ENCODE peak calls at places on chromosomes 1 and 21, in nine cellular contexts. One of them, this sample, is unnamed.

GRCh38 chr1:5745776-5746610 is 246.2 kb downstream of the NPHP4 start:
- DNase-seq in mammary epithelial cell: peak
- DNase-seq in cardiac muscle cell: peak
- DNase-seq in body of pancreas: peak
- DNase-seq in heart left ventricle: peak
- DNase-seq in right atrium auricular region: peak
- DNase-seq in GM23338: peak
- DNase-seq in upper lobe of right lung: peak
- DNase-seq in choroid plexus epithelial cell: peak
- DNase-seq in this sample: no peak

GRCh38 chr1:230232352-230232751 is 165.3 kb downstream of the GALNT2 start:
- DNase-seq in mammary epithelial cell: no peak
- DNase-seq in cardiac muscle cell: peak
- DNase-seq in body of pancreas: no peak
- DNase-seq in heart left ventricle: no peak
- DNase-seq in right atrium auricular region: peak
- DNase-seq in GM23338: peak
- DNase-seq in upper lobe of right lung: no peak
- DNase-seq in choroid plexus epithelial cell: peak
- DNase-seq in this sample: no peak

GRCh38 chr1:70038025-70038424 is 167.4 kb downstream of the LRRC40 start:
- DNase-seq in mammary epithelial cell: peak
- DNase-seq in cardiac muscle cell: peak
- DNase-seq in body of pancreas: no peak
- DNase-seq in heart left ventricle: no peak
- DNase-seq in right atrium auricular region: no peak
- DNase-seq in GM23338: no peak
- DNase-seq in upper lobe of right lung: no peak
- DNase-seq in choroid plexus epithelial cell: peak
- DNase-seq in this sample: no peak

GRCh38 chr1:162381383-162381782 is at the start of gene C1orf226:
- DNase-seq in mammary epithelial cell: peak
- DNase-seq in cardiac muscle cell: no peak
- DNase-seq in body of pancreas: no peak
- DNase-seq in heart left ventricle: no peak
- DNase-seq in right atrium auricular region: no peak
- DNase-seq in GM23338: no peak
- DNase-seq in upper lobe of right lung: no peak
- DNase-seq in choroid plexus epithelial cell: no peak
- DNase-seq in this sample: no peak

GRCh38 chr1:232764458-232765231 is 40.6 kb upstream of the MAP10 start:
- DNase-seq in mammary epithelial cell: no peak
- DNase-seq in cardiac muscle cell: no peak
- DNase-seq in body of pancreas: peak
- DNase-seq in heart left ventricle: no peak
- DNase-seq in right atrium auricular region: no peak
- DNase-seq in GM23338: no peak
- DNase-seq in upper lobe of right lung: no peak
- DNase-seq in choroid plexus epithelial cell: no peak
- DNase-seq in this sample: peak

GRCh38 chr1:167763525-167764220 is 41.9 kb downstream of the MPZL1 start:
- DNase-seq in mammary epithelial cell: peak
- DNase-seq in cardiac muscle cell: peak
- DNase-seq in body of pancreas: no peak
- DNase-seq in heart left ventricle: no peak
- DNase-seq in right atrium auricular region: no peak
- DNase-seq in GM23338: no peak
- DNase-seq in upper lobe of right lung: no peak
- DNase-seq in choroid plexus epithelial cell: no peak
- DNase-seq in this sample: no peak

GRCh38 chr1:205827623-205828022 is 14.6 kb upstream of the SLC41A1 start:
- DNase-seq in mammary epithelial cell: no peak
- DNase-seq in cardiac muscle cell: no peak
- DNase-seq in body of pancreas: no peak
- DNase-seq in heart left ventricle: no peak
- DNase-seq in right atrium auricular region: no peak
- DNase-seq in GM23338: peak
- DNase-seq in upper lobe of right lung: no peak
- DNase-seq in choroid plexus epithelial cell: no peak
- DNase-seq in this sample: peak

GRCh38 chr1:172704003-172704402 is 45.1 kb downstream of the FASLG start:
- DNase-seq in mammary epithelial cell: no peak
- DNase-seq in cardiac muscle cell: no peak
- DNase-seq in body of pancreas: no peak
- DNase-seq in heart left ventricle: no peak
- DNase-seq in right atrium auricular region: no peak
- DNase-seq in GM23338: no peak
- DNase-seq in upper lobe of right lung: no peak
- DNase-seq in choroid plexus epithelial cell: no peak
- DNase-seq in this sample: no peak

GRCh38 chr1:70546726-70547125 is 135.7 kb downstream of the CTH start:
- DNase-seq in mammary epithelial cell: no peak
- DNase-seq in cardiac muscle cell: no peak
- DNase-seq in body of pancreas: no peak
- DNase-seq in heart left ventricle: no peak
- DNase-seq in right atrium auricular region: no peak
- DNase-seq in GM23338: no peak
- DNase-seq in upper lobe of right lung: no peak
- DNase-seq in choroid plexus epithelial cell: no peak
- DNase-seq in this sample: no peak

GRCh38 chr1:20483098-20483832 is 2.7 kb downstream of the CAMK2N1 start:
- DNase-seq in mammary epithelial cell: peak
- DNase-seq in cardiac muscle cell: no peak
- DNase-seq in body of pancreas: no peak
- DNase-seq in heart left ventricle: no peak
- DNase-seq in right atrium auricular region: no peak
- DNase-seq in GM23338: no peak
- DNase-seq in upper lobe of right lung: no peak
- DNase-seq in choroid plexus epithelial cell: no peak
- DNase-seq in this sample: no peak

GRCh38 chr1:9316080-9316444 is 23.4 kb downstream of the SPSB1 start:
- DNase-seq in mammary epithelial cell: no peak
- DNase-seq in cardiac muscle cell: no peak
- DNase-seq in body of pancreas: no peak
- DNase-seq in heart left ventricle: no peak
- DNase-seq in right atrium auricular region: no peak
- DNase-seq in GM23338: no peak
- DNase-seq in upper lobe of right lung: no peak
- DNase-seq in choroid plexus epithelial cell: peak
- DNase-seq in this sample: no peak

GRCh38 chr1:155064109-155064812 is 721 bp downstream of the EFNA4 start:
- DNase-seq in mammary epithelial cell: no peak
- DNase-seq in cardiac muscle cell: no peak
- DNase-seq in body of pancreas: peak
- DNase-seq in heart left ventricle: no peak
- DNase-seq in right atrium auricular region: no peak
- DNase-seq in GM23338: peak
- DNase-seq in upper lobe of right lung: no peak
- DNase-seq in choroid plexus epithelial cell: peak
- DNase-seq in this sample: peak

GRCh38 chr1:154807048-154807591 is 63.0 kb downstream of the KCNN3 start:
- DNase-seq in mammary epithelial cell: no peak
- DNase-seq in cardiac muscle cell: no peak
- DNase-seq in body of pancreas: no peak
- DNase-seq in heart left ventricle: no peak
- DNase-seq in right atrium auricular region: no peak
- DNase-seq in GM23338: no peak
- DNase-seq in upper lobe of right lung: no peak
- DNase-seq in choroid plexus epithelial cell: no peak
- DNase-seq in this sample: no peak

GRCh38 chr1:20358761-20359263 is 68.1 kb downstream of the VWA5B1 start:
- DNase-seq in mammary epithelial cell: peak
- DNase-seq in cardiac muscle cell: peak
- DNase-seq in body of pancreas: peak
- DNase-seq in heart left ventricle: peak
- DNase-seq in right atrium auricular region: no peak
- DNase-seq in GM23338: no peak
- DNase-seq in upper lobe of right lung: peak
- DNase-seq in choroid plexus epithelial cell: peak
- DNase-seq in this sample: peak

GRCh38 chr1:28417441-28418277 is 48.1 kb downstream of the PHACTR4 start:
- DNase-seq in mammary epithelial cell: peak
- DNase-seq in cardiac muscle cell: peak
- DNase-seq in body of pancreas: peak
- DNase-seq in heart left ventricle: no peak
- DNase-seq in right atrium auricular region: no peak
- DNase-seq in GM23338: no peak
- DNase-seq in upper lobe of right lung: no peak
- DNase-seq in choroid plexus epithelial cell: peak
- DNase-seq in this sample: peak

GRCh38 chr1:36771678-36772284 is 262.5 kb downstream of the GRIK3 start:
- DNase-seq in mammary epithelial cell: no peak
- DNase-seq in cardiac muscle cell: no peak
- DNase-seq in body of pancreas: no peak
- DNase-seq in heart left ventricle: no peak
- DNase-seq in right atrium auricular region: no peak
- DNase-seq in GM23338: peak
- DNase-seq in upper lobe of right lung: peak
- DNase-seq in choroid plexus epithelial cell: no peak
- DNase-seq in this sample: peak

GRCh38 chr1:243974451-243975292 is 76.4 kb upstream of the ZBTB18 start:
- DNase-seq in mammary epithelial cell: no peak
- DNase-seq in cardiac muscle cell: peak
- DNase-seq in body of pancreas: no peak
- DNase-seq in heart left ventricle: no peak
- DNase-seq in right atrium auricular region: no peak
- DNase-seq in GM23338: peak
- DNase-seq in upper lobe of right lung: no peak
- DNase-seq in choroid plexus epithelial cell: peak
- DNase-seq in this sample: no peak

GRCh38 chr1:223490256-223490655 is 97.0 kb downstream of the CCDC185 start:
- DNase-seq in mammary epithelial cell: no peak
- DNase-seq in cardiac muscle cell: no peak
- DNase-seq in body of pancreas: no peak
- DNase-seq in heart left ventricle: no peak
- DNase-seq in right atrium auricular region: no peak
- DNase-seq in GM23338: no peak
- DNase-seq in upper lobe of right lung: no peak
- DNase-seq in choroid plexus epithelial cell: no peak
- DNase-seq in this sample: no peak

GRCh38 chr1:223494926-223495645 is 101.9 kb downstream of the CCDC185 start:
- DNase-seq in mammary epithelial cell: no peak
- DNase-seq in cardiac muscle cell: no peak
- DNase-seq in body of pancreas: no peak
- DNase-seq in heart left ventricle: no peak
- DNase-seq in right atrium auricular region: no peak
- DNase-seq in GM23338: no peak
- DNase-seq in upper lobe of right lung: no peak
- DNase-seq in choroid plexus epithelial cell: no peak
- DNase-seq in this sample: no peak

GRCh38 chr1:223487514-223488259 is 94.5 kb downstream of the CCDC185 start:
- DNase-seq in mammary epithelial cell: no peak
- DNase-seq in cardiac muscle cell: no peak
- DNase-seq in body of pancreas: no peak
- DNase-seq in heart left ventricle: no peak
- DNase-seq in right atrium auricular region: no peak
- DNase-seq in GM23338: peak
- DNase-seq in upper lobe of right lung: no peak
- DNase-seq in choroid plexus epithelial cell: no peak
- DNase-seq in this sample: no peak

GRCh38 chr1:223489439-223489838 is 96.2 kb downstream of the CCDC185 start:
- DNase-seq in mammary epithelial cell: no peak
- DNase-seq in cardiac muscle cell: no peak
- DNase-seq in body of pancreas: no peak
- DNase-seq in heart left ventricle: no peak
- DNase-seq in right atrium auricular region: no peak
- DNase-seq in GM23338: no peak
- DNase-seq in upper lobe of right lung: no peak
- DNase-seq in choroid plexus epithelial cell: no peak
- DNase-seq in this sample: no peak

GRCh38 chr1:223492044-223492443 is 98.8 kb downstream of the CCDC185 start:
- DNase-seq in mammary epithelial cell: peak
- DNase-seq in cardiac muscle cell: no peak
- DNase-seq in body of pancreas: no peak
- DNase-seq in heart left ventricle: no peak
- DNase-seq in right atrium auricular region: no peak
- DNase-seq in GM23338: no peak
- DNase-seq in upper lobe of right lung: peak
- DNase-seq in choroid plexus epithelial cell: no peak
- DNase-seq in this sample: no peak
- H3K4me3 ChIP-seq in mammary epithelial cell: no peak
- H3K4me3 ChIP-seq in cardiac muscle cell: no peak
- H3K4me3 ChIP-seq in body of pancreas: no peak
- H3K4me3 ChIP-seq in heart left ventricle: no peak
- H3K4me3 ChIP-seq in right atrium auricular region: no peak
- H3K4me3 ChIP-seq in GM23338: no peak
- H3K4me3 ChIP-seq in upper lobe of right lung: no peak
- H3K4me3 ChIP-seq in choroid plexus epithelial cell: no peak
- H3K4me3 ChIP-seq in this sample: no peak

GRCh38 chr1:32650752-32651460 is at the start of gene RBBP4:
- DNase-seq in mammary epithelial cell: peak
- DNase-seq in cardiac muscle cell: peak
- DNase-seq in body of pancreas: peak
- DNase-seq in heart left ventricle: peak
- DNase-seq in right atrium auricular region: peak
- DNase-seq in GM23338: peak
- DNase-seq in upper lobe of right lung: peak
- DNase-seq in choroid plexus epithelial cell: peak
- DNase-seq in this sample: peak
- TF ChIP-seq CTCF in mammary epithelial cell: no peak
- TF ChIP-seq CTCF in cardiac muscle cell: no peak
- TF ChIP-seq CTCF in body of pancreas: peak
- TF ChIP-seq CTCF in heart left ventricle: no peak
- TF ChIP-seq CTCF in right atrium auricular region: no peak
- TF ChIP-seq CTCF in GM23338: no peak
- TF ChIP-seq CTCF in upper lobe of right lung: no peak
- TF ChIP-seq CTCF in choroid plexus epithelial cell: no peak
- TF ChIP-seq CTCF in this sample: no peak

GRCh38 chr1:23634518-23634839 is 57.1 kb upstream of the RPL11 start:
- DNase-seq in mammary epithelial cell: no peak
- DNase-seq in cardiac muscle cell: no peak
- DNase-seq in body of pancreas: no peak
- DNase-seq in heart left ventricle: no peak
- DNase-seq in right atrium auricular region: no peak
- DNase-seq in GM23338: no peak
- DNase-seq in upper lobe of right lung: no peak
- DNase-seq in choroid plexus epithelial cell: no peak
- DNase-seq in this sample: no peak
- H3K4me3 ChIP-seq in mammary epithelial cell: no peak
- H3K4me3 ChIP-seq in cardiac muscle cell: no peak
- H3K4me3 ChIP-seq in body of pancreas: no peak
- H3K4me3 ChIP-seq in heart left ventricle: no peak
- H3K4me3 ChIP-seq in right atrium auricular region: no peak
- H3K4me3 ChIP-seq in GM23338: no peak
- H3K4me3 ChIP-seq in upper lobe of right lung: no peak
- H3K4me3 ChIP-seq in choroid plexus epithelial cell: no peak
- H3K4me3 ChIP-seq in this sample: no peak

DNA sequence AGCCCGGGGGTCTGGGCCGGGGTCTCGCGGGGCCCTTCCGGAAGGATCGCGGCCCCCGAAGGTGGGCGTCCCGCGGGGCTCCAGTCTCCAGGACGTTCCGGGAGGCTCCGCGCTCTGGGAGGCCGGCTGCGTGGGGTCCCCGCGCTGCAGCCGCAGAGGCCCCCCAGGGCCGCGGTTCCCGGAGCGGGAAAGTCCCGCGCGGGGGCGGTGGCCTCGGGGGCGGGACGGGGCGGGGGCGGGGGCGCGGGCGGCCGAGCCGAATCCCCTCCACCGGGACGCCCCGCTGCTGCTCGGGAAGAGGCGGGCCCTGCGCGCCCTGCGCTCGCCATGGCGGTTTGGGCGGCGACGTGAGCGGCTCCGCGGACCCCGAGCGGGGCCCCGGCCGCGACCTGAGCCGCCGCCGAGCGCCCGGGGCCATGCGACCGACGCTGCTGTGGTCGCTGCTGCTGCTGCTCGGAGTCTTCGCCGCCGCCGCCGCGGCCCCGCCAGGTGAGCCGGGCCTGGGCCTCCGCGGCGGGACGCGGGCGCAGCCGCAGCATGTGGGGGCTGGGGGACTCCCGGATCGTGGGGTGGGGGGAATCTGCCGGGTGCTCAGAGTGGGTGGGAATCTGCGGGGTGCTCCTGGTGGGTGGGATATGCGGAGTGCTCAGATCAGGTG is at the start of gene IFNGR2:
- DNase-seq in mammary epithelial cell: peak
- DNase-seq in cardiac muscle cell: peak
- DNase-seq in body of pancreas: peak
- DNase-seq in heart left ventricle: peak
- DNase-seq in right atrium auricular region: no peak
- DNase-seq in GM23338: peak
- DNase-seq in upper lobe of right lung: peak
- DNase-seq in choroid plexus epithelial cell: peak
- DNase-seq in this sample: no peak
- TF ChIP-seq CTCF in mammary epithelial cell: no peak
- TF ChIP-seq CTCF in cardiac muscle cell: no peak
- TF ChIP-seq CTCF in body of pancreas: no peak
- TF ChIP-seq CTCF in heart left ventricle: no peak
- TF ChIP-seq CTCF in right atrium auricular region: no peak
- TF ChIP-seq CTCF in GM23338: no peak
- TF ChIP-seq CTCF in upper lobe of right lung: no peak
- TF ChIP-seq CTCF in choroid plexus epithelial cell: no peak
- TF ChIP-seq CTCF in this sample: no peak